ENCODE peak calls at places on chromosomes 2 and 18, in six cellular contexts. Q is K562, V is IMR-90, C is A549, Y is HepG2, X is GM12878. D is an unnamed sample.

GRCh38 chr2:53202063-53202462 is 565.5 kb upstream of the CHAC2 start:
- DNase-seq in C (peak), X (no peak), V (peak), Q (no peak), Y (peak), D (no peak)

GRCh38 chr2:191166111-191166755 is 15.4 kb upstream of the STAT4 start:
- DNase-seq in V (peak), Q (no peak), C (peak), Y (peak), X (no peak), D (no peak)

GRCh38 chr2:20661028-20661980 is 5.6 kb upstream of the GDF7 start:
- DNase-seq in Y (peak), X (peak), V (peak), Q (peak), C (peak), D (peak)

GRCh38 chr2:241559489-241560180 is 1.1 kb downstream of the BOK start:
- DNase-seq in C (peak), Y (peak), Q (peak), X (no peak), V (peak), D (peak)

GRCh38 chr2:231680992-231681852 is 27.1 kb upstream of the PTMA start:
- DNase-seq in V (peak), C (peak), Y (peak), Q (peak), X (no peak), D (peak)

GRCh38 chr2:145185696-145186095 is 665.8 kb upstream of the ZEB2 start:
- DNase-seq in V (peak), C (no peak), Q (no peak), X (no peak), Y (no peak), D (no peak)

GRCh38 chr2:208245746-208246145 is 9.1 kb downstream of the IDH1 start:
- DNase-seq in X (no peak), Q (no peak), V (no peak), C (no peak), Y (no peak), D (no peak)

GRCh38 chr2:212428685-212429480 is 109.7 kb downstream of the ERBB4 start:
- DNase-seq in Y (no peak), V (no peak), C (no peak), Q (no peak), X (no peak), D (no peak)

GRCh38 chr18:73891572-73892421 is 255.8 kb downstream of the FBXO15 start:
- DNase-seq in V (no peak), Q (no peak), X (no peak), C (no peak), Y (no peak), D (peak)

GRCh38 chr2:107529146-107529545 is 297.5 kb upstream of the RGPD4 start:
- DNase-seq in C (no peak), Q (no peak), Y (no peak), V (no peak), X (no peak), D (peak)

GRCh38 chr18:45243347-45244095 is 371.8 kb upstream of the SLC14A2 start:
- DNase-seq in Q (no peak), Y (no peak), X (no peak), V (no peak), C (no peak), D (no peak)

GRCh38 chr2:172929644-172930043 is 146.0 kb upstream of the MAP3K20 start:
- DNase-seq in V (no peak), Q (no peak), C (no peak), X (no peak), Y (no peak), D (no peak)

GRCh38 chr2:238589591-238590460 is 163.1 kb downstream of the ASB1 start:
- DNase-seq in C (no peak), X (no peak), V (no peak), Q (no peak), Y (no peak), D (no peak)

GRCh38 chr2:195863121-195863520 is 205.5 kb downstream of the DNAH7 start:
- DNase-seq in Y (no peak), Q (no peak), V (no peak), X (no peak), C (no peak), D (no peak)

DNA sequence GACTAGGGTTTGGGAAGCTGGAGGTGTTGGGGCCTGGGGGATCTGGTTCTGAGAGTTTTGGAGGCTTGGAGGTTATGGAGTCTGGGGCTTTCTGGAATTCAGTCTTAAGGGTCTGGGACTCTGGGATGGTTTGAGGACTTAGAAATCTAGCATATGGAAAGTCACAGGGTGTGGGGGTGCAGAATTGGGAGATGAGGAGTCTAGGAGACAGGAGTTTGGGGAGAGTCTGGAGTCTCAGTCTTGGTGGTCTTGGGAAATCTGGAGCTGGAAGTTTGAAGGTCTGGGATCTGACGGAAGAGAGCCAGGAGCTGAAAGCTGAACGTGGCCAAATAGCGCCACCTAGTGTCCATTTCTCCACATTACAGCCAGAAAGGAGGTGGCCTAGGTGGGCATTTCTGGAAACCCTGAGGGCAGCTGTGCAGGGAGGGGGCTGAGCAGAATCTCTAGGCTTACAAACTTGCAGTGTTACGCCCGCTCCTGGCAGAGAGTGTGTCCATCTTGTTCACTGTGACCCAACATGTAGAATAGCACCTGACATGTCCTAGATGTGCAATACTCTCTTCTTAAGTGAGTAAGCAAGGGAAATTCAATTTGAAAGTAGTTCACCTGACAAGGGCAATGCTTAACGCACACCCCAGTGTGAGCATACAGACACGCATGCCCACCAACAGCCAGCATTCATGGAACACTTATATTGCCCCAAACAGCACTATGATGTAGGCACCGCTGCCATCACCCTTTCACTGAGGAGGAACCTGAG is 204.8 kb downstream of the TFCP2L1 start:
- DNase-seq in C (peak), Q (peak), V (peak), Y (peak), X (no peak), D (peak)
- TF ChIP-seq SMC3 in C (peak), Q (peak), V (peak), Y (peak), X (peak), D (peak)

DNA sequence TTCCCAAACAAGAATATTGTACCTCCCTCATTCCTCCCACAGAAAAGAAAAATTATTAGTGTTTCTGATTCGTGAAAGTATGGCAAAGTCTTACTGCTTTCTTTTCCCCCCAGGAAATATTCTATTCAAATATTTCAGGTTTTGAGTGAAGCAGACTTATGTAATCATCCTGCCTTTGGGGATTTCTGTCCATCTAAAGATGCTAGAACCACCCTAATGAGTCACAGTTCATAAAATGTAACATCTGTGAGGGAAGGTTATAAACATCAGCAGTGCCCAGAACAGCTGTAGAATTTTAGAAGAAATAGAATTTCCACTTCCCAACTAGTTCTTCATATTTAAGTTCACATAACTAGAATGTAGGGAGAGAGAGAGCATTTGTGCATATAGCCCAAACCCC is 39.0 kb downstream of the EEF1B2 start:
- DNase-seq in Y (no peak), Q (no peak), C (no peak), X (no peak), V (peak), D (no peak)
- TF ChIP-seq SMC3 in Y (no peak), Q (no peak), C (no peak), X (no peak), V (no peak), D (no peak)

DNA sequence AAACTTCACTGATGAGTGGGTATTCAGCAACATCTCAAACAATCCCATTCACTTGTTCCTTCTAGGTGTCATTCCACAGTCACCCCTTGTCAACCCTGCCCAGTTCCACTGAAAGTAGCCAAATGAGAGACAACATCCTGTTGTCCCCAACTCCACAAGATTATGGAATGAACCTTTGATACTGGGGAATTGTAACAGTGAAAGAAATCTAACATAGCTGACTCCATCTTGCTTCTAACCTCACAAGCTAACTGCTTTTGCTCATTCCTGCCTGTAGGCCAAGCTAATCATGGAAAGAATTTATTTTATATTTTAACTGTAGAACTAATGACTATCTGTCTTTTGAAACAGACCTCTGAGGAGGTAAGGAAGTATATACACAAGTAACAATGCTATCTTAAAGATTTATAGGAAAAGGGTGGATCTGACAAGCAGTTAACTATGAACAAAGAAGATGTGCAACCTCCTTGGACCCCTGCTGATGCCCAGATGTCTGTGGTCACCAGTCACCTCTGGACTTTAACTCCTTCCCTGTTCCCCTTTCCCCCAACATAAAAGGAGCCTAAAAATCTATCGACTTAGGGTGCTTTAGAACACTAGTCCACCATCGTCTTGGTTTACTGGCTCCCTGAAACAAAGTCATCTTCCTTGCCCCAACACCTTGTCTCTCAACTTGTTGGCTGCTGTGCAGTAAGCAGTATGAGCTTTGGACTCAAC is 6.9 kb upstream of the ANXA4 start:
- DNase-seq in C (no peak), Q (no peak), Y (no peak), V (no peak), X (no peak), D (no peak)
- TF ChIP-seq SMC3 in C (no peak), Q (no peak), Y (no peak), V (no peak), X (no peak), D (no peak)

GRCh38 chr18:62425465-62426190 is 97.2 kb upstream of the ZCCHC2 start:
- DNase-seq in V (peak), X (no peak), Q (peak), Y (peak), C (peak), D (peak)
- TF ChIP-seq SMC3 in V (peak), X (peak), Q (peak), Y (peak), C (peak), D (peak)